ENCODE peak calls at places on chromosomes 6 and 20, in eight cellular contexts. Y, M, R, Q, U, A, O and N are unnamed samples.

GRCh38 chr6:45378324-45378926 is 691 bp upstream of the SUPT3H start:
- DNase-seq in R (no peak), Y (peak), M (peak), U (no peak), Q (peak), A (no peak), O (no peak), N (no peak)

GRCh38 chr20:60381643-60382400 is 423.6 kb downstream of the CDH26 start:
- DNase-seq in Y (no peak), Q (no peak), A (no peak), R (no peak), U (peak), O (no peak), M (no peak), N (no peak)

GRCh38 chr6:127921982-127922381 is 21.1 kb upstream of the THEMIS start:
- DNase-seq in A (no peak), M (no peak), Q (no peak), Y (no peak), R (no peak), U (no peak), O (no peak), N (no peak)

GRCh38 chr6:107046316-107046715 is 18.3 kb downstream of the MTRES1 start:
- DNase-seq in O (no peak), M (no peak), Y (no peak), U (no peak), A (no peak), R (no peak), Q (no peak), N (no peak)

GRCh38 chr20:53739799-53740785 is 146.5 kb upstream of the ZNF217 start:
- DNase-seq in A (no peak), Q (no peak), O (peak), M (peak), U (peak), R (peak), Y (no peak), N (peak)

GRCh38 chr20:57417830-57418780 is 26.9 kb downstream of the RBM38 start:
- DNase-seq in R (no peak), Y (no peak), O (no peak), M (no peak), U (no peak), A (no peak), Q (no peak), N (no peak)

GRCh38 chr20:19615629-19616028 is 142.4 kb upstream of the RIN2 start:
- DNase-seq in R (no peak), Q (no peak), M (no peak), U (no peak), Y (no peak), A (no peak), O (no peak), N (no peak)

GRCh38 chr6:4732691-4733315 is 43.4 kb upstream of the CDYL start:
- DNase-seq in U (peak), A (peak), Y (peak), O (peak), Q (no peak), R (no peak), M (no peak), N (peak)

GRCh38 chr6:1619666-1620503 is 10.2 kb downstream of the FOXC1 start:
- DNase-seq in M (no peak), Y (no peak), Q (no peak), U (no peak), O (peak), A (no peak), R (no peak), N (no peak)